ENCODE peak calls at places on chromosomes 6 and 20, in eight cellular contexts. One of them, this sample, is unnamed. For H3K27me3, the result is how much of the 10 kb centered on the place peaks cover.

GRCh38 chr6:100665041-100665380 is 200.3 kb upstream of the SIM1 start:
- DNase-seq in spleen: no peak
- DNase-seq in neural progenitor cell: no peak
- DNase-seq in GM23248: no peak
- DNase-seq in Peyer's patch: no peak
- DNase-seq in CD8-positive, alpha-beta memory T cell: no peak
- DNase-seq in mammary epithelial cell: no peak
- DNase-seq in AG04450: no peak
- DNase-seq in this sample: peak

GRCh38 chr20:50870572-50871161 is 60.6 kb downstream of the ADNP start:
- DNase-seq in spleen: peak
- DNase-seq in neural progenitor cell: peak
- DNase-seq in GM23248: no peak
- DNase-seq in Peyer's patch: no peak
- DNase-seq in CD8-positive, alpha-beta memory T cell: no peak
- DNase-seq in mammary epithelial cell: no peak
- DNase-seq in AG04450: no peak
- DNase-seq in this sample: peak

GRCh38 chr20:433300-433975 is 25.3 kb downstream of the RBCK1 start:
- DNase-seq in spleen: no peak
- DNase-seq in neural progenitor cell: no peak
- DNase-seq in GM23248: peak
- DNase-seq in Peyer's patch: peak
- DNase-seq in CD8-positive, alpha-beta memory T cell: peak
- DNase-seq in mammary epithelial cell: peak
- DNase-seq in AG04450: no peak
- DNase-seq in this sample: peak

GRCh38 chr6:155013457-155013876 is 18.4 kb downstream of the TIAM2 start:
- DNase-seq in spleen: no peak
- DNase-seq in neural progenitor cell: no peak
- DNase-seq in GM23248: no peak
- DNase-seq in Peyer's patch: no peak
- DNase-seq in CD8-positive, alpha-beta memory T cell: no peak
- DNase-seq in mammary epithelial cell: no peak
- DNase-seq in AG04450: no peak
- DNase-seq in this sample: no peak

GRCh38 chr6:105135907-105136432 is 43.8 kb downstream of the POPDC3 start:
- DNase-seq in spleen: no peak
- DNase-seq in neural progenitor cell: no peak
- DNase-seq in GM23248: peak
- DNase-seq in Peyer's patch: no peak
- DNase-seq in CD8-positive, alpha-beta memory T cell: no peak
- DNase-seq in mammary epithelial cell: peak
- DNase-seq in AG04450: no peak
- DNase-seq in this sample: no peak

GRCh38 chr6:144862769-144863168 is 577.6 kb downstream of the UTRN start:
- DNase-seq in spleen: no peak
- DNase-seq in neural progenitor cell: no peak
- DNase-seq in GM23248: no peak
- DNase-seq in Peyer's patch: no peak
- DNase-seq in CD8-positive, alpha-beta memory T cell: no peak
- DNase-seq in mammary epithelial cell: no peak
- DNase-seq in AG04450: no peak
- DNase-seq in this sample: no peak

GRCh38 chr6:152309648-152310047 is 327.5 kb downstream of the SYNE1 start:
- DNase-seq in spleen: peak
- DNase-seq in neural progenitor cell: no peak
- DNase-seq in GM23248: no peak
- DNase-seq in Peyer's patch: peak
- DNase-seq in CD8-positive, alpha-beta memory T cell: peak
- DNase-seq in mammary epithelial cell: peak
- DNase-seq in AG04450: no peak
- DNase-seq in this sample: peak

GRCh38 chr6:26311012-26311384 is 54.0 kb upstream of the BTN3A2 start:
- DNase-seq in spleen: no peak
- DNase-seq in neural progenitor cell: peak
- DNase-seq in GM23248: peak
- DNase-seq in Peyer's patch: peak
- DNase-seq in CD8-positive, alpha-beta memory T cell: no peak
- DNase-seq in mammary epithelial cell: peak
- DNase-seq in AG04450: no peak
- DNase-seq in this sample: no peak

GRCh38 chr20:64264091-64264490 is 8.5 kb downstream of the PCMTD2 start:
- DNase-seq in spleen: no peak
- DNase-seq in neural progenitor cell: no peak
- DNase-seq in GM23248: no peak
- DNase-seq in Peyer's patch: no peak
- DNase-seq in CD8-positive, alpha-beta memory T cell: no peak
- DNase-seq in mammary epithelial cell: no peak
- DNase-seq in AG04450: no peak
- DNase-seq in this sample: no peak

GRCh38 chr6:39881851-39882566 is 52.3 kb downstream of the MOCS1 start:
- DNase-seq in spleen: no peak
- DNase-seq in neural progenitor cell: no peak
- DNase-seq in GM23248: peak
- DNase-seq in Peyer's patch: no peak
- DNase-seq in CD8-positive, alpha-beta memory T cell: no peak
- DNase-seq in mammary epithelial cell: no peak
- DNase-seq in AG04450: peak
- DNase-seq in this sample: peak

GRCh38 chr6:158816329-158816728 is 2.8 kb downstream of the EZR start:
- DNase-seq in spleen: no peak
- DNase-seq in neural progenitor cell: peak
- DNase-seq in GM23248: no peak
- DNase-seq in Peyer's patch: peak
- DNase-seq in CD8-positive, alpha-beta memory T cell: no peak
- DNase-seq in mammary epithelial cell: no peak
- DNase-seq in AG04450: no peak
- DNase-seq in this sample: no peak

GRCh38 chr20:35311409-35311808 is 19.2 kb upstream of the FAM83C start:
- DNase-seq in spleen: no peak
- DNase-seq in neural progenitor cell: no peak
- DNase-seq in GM23248: peak
- DNase-seq in Peyer's patch: no peak
- DNase-seq in CD8-positive, alpha-beta memory T cell: no peak
- DNase-seq in mammary epithelial cell: peak
- DNase-seq in AG04450: no peak
- DNase-seq in this sample: peak

GRCh38 chr6:14231071-14231483 is 113.5 kb downstream of the CD83 start:
- DNase-seq in spleen: no peak
- DNase-seq in neural progenitor cell: no peak
- DNase-seq in GM23248: no peak
- DNase-seq in Peyer's patch: no peak
- DNase-seq in CD8-positive, alpha-beta memory T cell: no peak
- DNase-seq in mammary epithelial cell: no peak
- DNase-seq in AG04450: no peak
- DNase-seq in this sample: no peak

GRCh38 chr6:124854338-124854922 is 107.8 kb upstream of the RNF217 start:
- DNase-seq in spleen: no peak
- DNase-seq in neural progenitor cell: no peak
- DNase-seq in GM23248: peak
- DNase-seq in Peyer's patch: no peak
- DNase-seq in CD8-positive, alpha-beta memory T cell: no peak
- DNase-seq in mammary epithelial cell: no peak
- DNase-seq in AG04450: no peak
- DNase-seq in this sample: no peak

GRCh38 chr20:57811373-57812020 is 101.7 kb upstream of the PMEPA1 start:
- DNase-seq in spleen: peak
- DNase-seq in neural progenitor cell: peak
- DNase-seq in GM23248: no peak
- DNase-seq in Peyer's patch: no peak
- DNase-seq in CD8-positive, alpha-beta memory T cell: no peak
- DNase-seq in mammary epithelial cell: no peak
- DNase-seq in AG04450: no peak
- DNase-seq in this sample: peak

GRCh38 chr6:112603726-112604125 is 256.6 kb downstream of the RFPL4B start:
- DNase-seq in spleen: no peak
- DNase-seq in neural progenitor cell: no peak
- DNase-seq in GM23248: peak
- DNase-seq in Peyer's patch: no peak
- DNase-seq in CD8-positive, alpha-beta memory T cell: no peak
- DNase-seq in mammary epithelial cell: no peak
- DNase-seq in AG04450: no peak
- DNase-seq in this sample: no peak

GRCh38 chr6:79196908-79197307 is 37.6 kb downstream of the HMGN3 start:
- DNase-seq in spleen: no peak
- DNase-seq in neural progenitor cell: no peak
- DNase-seq in GM23248: no peak
- DNase-seq in Peyer's patch: no peak
- DNase-seq in CD8-positive, alpha-beta memory T cell: no peak
- DNase-seq in mammary epithelial cell: no peak
- DNase-seq in AG04450: no peak
- DNase-seq in this sample: no peak

GRCh38 chr6:108168026-108168463 is 2.2 kb downstream of the NR2E1 start:
- DNase-seq in spleen: no peak
- DNase-seq in neural progenitor cell: peak
- DNase-seq in GM23248: no peak
- DNase-seq in Peyer's patch: no peak
- DNase-seq in CD8-positive, alpha-beta memory T cell: no peak
- DNase-seq in mammary epithelial cell: no peak
- DNase-seq in AG04450: no peak
- DNase-seq in this sample: no peak

GRCh38 chr20:57380081-57380750 is 11.0 kb upstream of the RBM38 start:
- DNase-seq in spleen: peak
- DNase-seq in neural progenitor cell: no peak
- DNase-seq in GM23248: no peak
- DNase-seq in Peyer's patch: no peak
- DNase-seq in CD8-positive, alpha-beta memory T cell: no peak
- DNase-seq in mammary epithelial cell: no peak
- DNase-seq in AG04450: no peak
- DNase-seq in this sample: no peak

GRCh38 chr20:37734228-37734980 is 40.6 kb downstream of the CTNNBL1 start:
- DNase-seq in spleen: no peak
- DNase-seq in neural progenitor cell: no peak
- DNase-seq in GM23248: peak
- DNase-seq in Peyer's patch: no peak
- DNase-seq in CD8-positive, alpha-beta memory T cell: no peak
- DNase-seq in mammary epithelial cell: no peak
- DNase-seq in AG04450: no peak
- DNase-seq in this sample: no peak

GRCh38 chr6:52649521-52649920 is 21.4 kb upstream of the TMEM14A start:
- DNase-seq in spleen: no peak
- DNase-seq in neural progenitor cell: no peak
- DNase-seq in GM23248: peak
- DNase-seq in Peyer's patch: no peak
- DNase-seq in CD8-positive, alpha-beta memory T cell: no peak
- DNase-seq in mammary epithelial cell: no peak
- DNase-seq in AG04450: no peak
- DNase-seq in this sample: no peak

GRCh38 chr6:109322825-109323580 is 59.3 kb downstream of the CD164 start:
- DNase-seq in spleen: no peak
- DNase-seq in neural progenitor cell: no peak
- DNase-seq in GM23248: no peak
- DNase-seq in Peyer's patch: peak
- DNase-seq in CD8-positive, alpha-beta memory T cell: no peak
- DNase-seq in mammary epithelial cell: peak
- DNase-seq in AG04450: no peak
- DNase-seq in this sample: no peak

GRCh38 chr6:144415014-144415413 is 129.9 kb downstream of the UTRN start:
- DNase-seq in spleen: no peak
- DNase-seq in neural progenitor cell: no peak
- DNase-seq in GM23248: peak
- DNase-seq in Peyer's patch: no peak
- DNase-seq in CD8-positive, alpha-beta memory T cell: no peak
- DNase-seq in mammary epithelial cell: peak
- DNase-seq in AG04450: peak
- DNase-seq in this sample: no peak

GRCh38 chr6:119347466-119348307 is 1.9 kb downstream of the MAN1A1 start:
- DNase-seq in spleen: peak
- DNase-seq in neural progenitor cell: no peak
- DNase-seq in GM23248: peak
- DNase-seq in Peyer's patch: peak
- DNase-seq in CD8-positive, alpha-beta memory T cell: peak
- DNase-seq in mammary epithelial cell: no peak
- DNase-seq in AG04450: no peak
- DNase-seq in this sample: no peak

GRCh38 chr20:55893031-55893430 is 112.3 kb downstream of the CBLN4 start:
- DNase-seq in spleen: no peak
- DNase-seq in neural progenitor cell: no peak
- DNase-seq in GM23248: peak
- DNase-seq in Peyer's patch: no peak
- DNase-seq in CD8-positive, alpha-beta memory T cell: no peak
- DNase-seq in mammary epithelial cell: peak
- DNase-seq in AG04450: no peak
- DNase-seq in this sample: no peak

GRCh38 chr6:30129818-30130679 is 5.9 kb upstream of the TRIM40 start:
- DNase-seq in spleen: no peak
- DNase-seq in neural progenitor cell: no peak
- DNase-seq in GM23248: no peak
- DNase-seq in Peyer's patch: no peak
- DNase-seq in CD8-positive, alpha-beta memory T cell: no peak
- DNase-seq in mammary epithelial cell: no peak
- DNase-seq in AG04450: no peak
- DNase-seq in this sample: no peak
- H3K27me3 ChIP-seq in spleen: under half
- H3K27me3 ChIP-seq in neural progenitor cell: half or more
- H3K27me3 ChIP-seq in GM23248: half or more
- H3K27me3 ChIP-seq in Peyer's patch: under half
- H3K27me3 ChIP-seq in CD8-positive, alpha-beta memory T cell: under half
- H3K27me3 ChIP-seq in mammary epithelial cell: under half
- H3K27me3 ChIP-seq in AG04450: half or more
- H3K27me3 ChIP-seq in this sample: under half

GRCh38 chr6:77630019-77630418 is 22.8 kb upstream of the MEI4 start:
- DNase-seq in spleen: no peak
- DNase-seq in neural progenitor cell: no peak
- DNase-seq in GM23248: no peak
- DNase-seq in Peyer's patch: no peak
- DNase-seq in CD8-positive, alpha-beta memory T cell: no peak
- DNase-seq in mammary epithelial cell: no peak
- DNase-seq in AG04450: no peak
- DNase-seq in this sample: no peak
- H3K27ac ChIP-seq in spleen: no peak
- H3K27ac ChIP-seq in neural progenitor cell: no peak
- H3K27ac ChIP-seq in GM23248: no peak
- H3K27ac ChIP-seq in Peyer's patch: no peak
- H3K27ac ChIP-seq in CD8-positive, alpha-beta memory T cell: no peak
- H3K27ac ChIP-seq in mammary epithelial cell: no peak
- H3K27ac ChIP-seq in AG04450: no peak
- H3K27ac ChIP-seq in this sample: no peak

GRCh38 chr6:122783401-122783800 is 3.9 kb downstream of the FABP7 start:
- DNase-seq in spleen: no peak
- DNase-seq in neural progenitor cell: no peak
- DNase-seq in GM23248: no peak
- DNase-seq in Peyer's patch: no peak
- DNase-seq in CD8-positive, alpha-beta memory T cell: no peak
- DNase-seq in mammary epithelial cell: no peak
- DNase-seq in AG04450: no peak
- DNase-seq in this sample: no peak
- H3K27me3 ChIP-seq in spleen: under half
- H3K27me3 ChIP-seq in neural progenitor cell: under half
- H3K27me3 ChIP-seq in GM23248: under half
- H3K27me3 ChIP-seq in Peyer's patch: under half
- H3K27me3 ChIP-seq in CD8-positive, alpha-beta memory T cell: under half
- H3K27me3 ChIP-seq in mammary epithelial cell: under half
- H3K27me3 ChIP-seq in AG04450: under half
- H3K27me3 ChIP-seq in this sample: under half

GRCh38 chr6:10313799-10314162 is 101.1 kb downstream of the TFAP2A start:
- DNase-seq in spleen: no peak
- DNase-seq in neural progenitor cell: no peak
- DNase-seq in GM23248: no peak
- DNase-seq in Peyer's patch: no peak
- DNase-seq in CD8-positive, alpha-beta memory T cell: no peak
- DNase-seq in mammary epithelial cell: no peak
- DNase-seq in AG04450: no peak
- DNase-seq in this sample: no peak
- H3K27ac ChIP-seq in spleen: no peak
- H3K27ac ChIP-seq in neural progenitor cell: no peak
- H3K27ac ChIP-seq in GM23248: no peak
- H3K27ac ChIP-seq in Peyer's patch: no peak
- H3K27ac ChIP-seq in CD8-positive, alpha-beta memory T cell: peak
- H3K27ac ChIP-seq in mammary epithelial cell: no peak
- H3K27ac ChIP-seq in AG04450: no peak
- H3K27ac ChIP-seq in this sample: no peak